ENCODE peak calls at places on chromosome 9, in eight cellular contexts. M is heart right ventricle, J is gastrocnemius medialis, X is osteoblast, R is psoas muscle, B is heart left ventricle, Q is RWPE2, N is cardiac muscle cell. L is an unnamed sample.

GRCh38 chr9:68489636-68490035 is 51.0 kb downstream of the TMEM252 start:
- DNase-seq in N (no peak), B (no peak), J (no peak), X (no peak), R (no peak), M (no peak), Q (no peak), L (no peak)

GRCh38 chr9:91192785-91193657 is 168.7 kb downstream of the AUH start:
- DNase-seq in J (peak; percentile 96), M (peak; percentile 88), Q (no peak), X (peak; percentile 97), N (peak; percentile 99), B (peak; percentile 85), R (peak; percentile 94), L (peak; percentile 88)

GRCh38 chr9:79962836-79963235 is 391.1 kb downstream of the TLE4 start:
- DNase-seq in N (no peak), Q (no peak), J (no peak), B (no peak), X (no peak), M (no peak), R (no peak), L (no peak)

GRCh38 chr9:110986529-110986928 is 51.7 kb downstream of the LPAR1 start:
- DNase-seq in Q (no peak), B (no peak), N (no peak), R (no peak), J (no peak), M (no peak), X (no peak), L (no peak)

GRCh38 chr9:100602302-100602930 is 24.5 kb downstream of the CAVIN4 start:
- DNase-seq in J (no peak), X (no peak), M (no peak), Q (no peak), B (no peak), N (peak; percentile 65), R (no peak), L (no peak)

GRCh38 chr9:17528859-17529258 is 50.0 kb upstream of the SH3GL2 start:
- DNase-seq in J (no peak), R (no peak), B (no peak), N (peak; percentile 25), M (no peak), X (no peak), Q (no peak), L (no peak)

GRCh38 chr9:110069326-110070248 is 138.4 kb downstream of the C9orf152 start:
- DNase-seq in N (peak; percentile 82), J (no peak), X (peak; percentile 58), R (no peak), M (peak; percentile 64), Q (no peak), B (peak; percentile 54), L (no peak)

GRCh38 chr9:37618817-37619216 is 26.4 kb upstream of the TOMM5 start:
- DNase-seq in Q (no peak), X (no peak), N (peak; percentile 46), B (no peak), R (no peak), J (no peak), M (no peak), L (no peak)

GRCh38 chr9:1837453-1838084 is 177.6 kb upstream of the SMARCA2 start:
- DNase-seq in Q (no peak), J (no peak), M (no peak), X (no peak), B (no peak), N (peak; percentile 26), R (no peak), L (no peak)

GRCh38 chr9:114551750-114552685 is 35.6 kb upstream of the ATP6V1G1 start:
- DNase-seq in J (peak; percentile 45), M (peak; percentile 49), Q (peak; percentile 92), X (peak; percentile 96), N (peak; percentile 97), R (no peak), B (no peak), L (peak; percentile 76)

GRCh38 chr9:129069128-129069824 is 11.6 kb upstream of the DOLPP1 start:
- DNase-seq in J (peak; percentile 75), M (peak; percentile 83), B (peak; percentile 83), N (peak; percentile 77), X (no peak), Q (no peak), R (peak; percentile 79), L (peak; percentile 75)

GRCh38 chr9:5869315-5870019 is 21.2 kb upstream of the MLANA start:
- DNase-seq in B (no peak), M (no peak), J (no peak), X (peak; percentile 63), R (no peak), N (no peak), Q (no peak), L (no peak)

GRCh38 chr9:126549246-126550006 is 64.3 kb upstream of the LMX1B start:
- DNase-seq in N (no peak), X (peak; percentile 52), B (no peak), R (no peak), M (no peak), Q (no peak), J (no peak), L (no peak)

GRCh38 chr9:70746760-70747159 is 332.3 kb upstream of the KLF9 start:
- DNase-seq in Q (no peak), M (no peak), J (no peak), X (no peak), N (peak; percentile 25), B (no peak), R (no peak), L (no peak)

GRCh38 chr9:137303031-137303892 is 1.2 kb upstream of the NRARP start:
- DNase-seq in J (no peak), R (peak; percentile 49), N (no peak), X (peak; percentile 88), B (peak; percentile 23), Q (no peak), M (no peak), L (no peak)

GRCh38 chr9:137302176-137303030 is at the start of gene NRARP:
- DNase-seq in N (peak; percentile 86), B (peak; percentile 92), X (peak; percentile 100), J (peak; percentile 50), M (peak; percentile 92), Q (peak; percentile 91), R (peak; percentile 86), L (peak; percentile 89)

GRCh38 chr9:137299938-137300337 is 2.1 kb downstream of the NRARP start:
- DNase-seq in X (no peak), R (no peak), Q (no peak), J (no peak), B (peak; percentile 37), N (no peak), M (peak; percentile 64), L (no peak)

GRCh38 chr9:137300607-137301085 is 1.4 kb downstream of the NRARP start:
- DNase-seq in X (no peak), J (no peak), N (no peak), Q (no peak), R (no peak), B (peak; percentile 24), M (peak; percentile 35), L (no peak)

GRCh38 chr9:137301086-137301947 is 754 bp downstream of the NRARP start:
- DNase-seq in J (no peak), Q (no peak), B (peak; percentile 42), X (no peak), N (peak; percentile 74), M (no peak), R (peak; percentile 58), L (peak; percentile 81)
- H3K4me3 ChIP-seq in J (peak overlapping the region; percentile 44), Q (peak overlapping the region; percentile 44), B (peak overlapping the region; percentile 84), X (peak overlapping the region; percentile 41), N (peak overlapping the region; percentile 60), M (peak overlapping the region; percentile 63), R (peak overlapping the region; percentile 66), L (peak overlapping the region; percentile 46)

GRCh38 chr9:15249042-15249818 is 57.8 kb downstream of the TTC39B start:
- DNase-seq in X (peak; percentile 89), M (peak; percentile 8), R (no peak), B (no peak), Q (no peak), J (no peak), N (peak; percentile 74), L (no peak)

GRCh38 chr9:15246243-15246642 is 60.8 kb downstream of the TTC39B start:
- DNase-seq in X (no peak), Q (no peak), N (no peak), B (no peak), J (no peak), M (no peak), R (no peak), L (no peak)

GRCh38 chr9:15248596-15248995 is 58.4 kb downstream of the TTC39B start:
- DNase-seq in X (no peak), J (no peak), N (no peak), Q (no peak), M (no peak), R (no peak), B (no peak), L (no peak)

GRCh38 chr9:15248106-15248505 is 58.9 kb downstream of the TTC39B start:
- DNase-seq in X (no peak), B (no peak), M (no peak), J (no peak), N (no peak), Q (no peak), R (no peak), L (no peak)

GRCh38 chr9:15246688-15247087 is 60.3 kb downstream of the TTC39B start:
- DNase-seq in Q (no peak), X (peak; percentile 59), R (no peak), B (no peak), N (no peak), J (no peak), M (no peak), L (no peak)
- H3K4me1 ChIP-seq in Q (peaks cover 9% of the 10 kb centered on the region), X (peaks cover 71% of the 10 kb centered on the region), R (no peaks in the 10 kb centered on the region), B (no peaks in the 10 kb centered on the region), N (peaks cover 17% of the 10 kb centered on the region), J (peaks cover 6% of the 10 kb centered on the region), M (no peaks in the 10 kb centered on the region), L (no peaks in the 10 kb centered on the region)

DNA sequence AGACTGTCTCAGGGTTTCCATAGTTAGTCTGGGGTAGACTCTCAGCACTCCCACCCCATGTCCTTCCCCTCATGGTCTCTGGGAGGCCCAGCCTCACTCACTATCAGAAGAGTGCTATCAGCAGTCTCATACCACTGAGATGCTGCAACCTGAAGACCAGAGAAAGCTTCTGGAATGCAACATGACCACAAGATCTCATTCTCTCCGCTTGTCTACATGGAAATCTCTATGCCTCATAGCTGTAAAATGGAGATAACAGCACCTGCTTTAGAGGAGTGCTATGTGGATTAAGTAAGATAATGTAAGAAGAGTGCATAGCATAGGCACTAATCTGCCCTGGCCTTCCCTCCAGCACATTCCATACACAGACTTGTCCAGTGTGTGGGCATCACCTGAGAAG is 47.0 kb upstream of the ZNF169 start:
- DNase-seq in M (no peak), N (peak; percentile 14), J (no peak), X (no peak), Q (no peak), B (no peak), R (no peak), L (no peak)
- TF ChIP-seq CTCF in M (no peak), N (no peak), J (no peak), X (no peak), Q (no peak), B (no peak), R (no peak), L (no peak)

DNA sequence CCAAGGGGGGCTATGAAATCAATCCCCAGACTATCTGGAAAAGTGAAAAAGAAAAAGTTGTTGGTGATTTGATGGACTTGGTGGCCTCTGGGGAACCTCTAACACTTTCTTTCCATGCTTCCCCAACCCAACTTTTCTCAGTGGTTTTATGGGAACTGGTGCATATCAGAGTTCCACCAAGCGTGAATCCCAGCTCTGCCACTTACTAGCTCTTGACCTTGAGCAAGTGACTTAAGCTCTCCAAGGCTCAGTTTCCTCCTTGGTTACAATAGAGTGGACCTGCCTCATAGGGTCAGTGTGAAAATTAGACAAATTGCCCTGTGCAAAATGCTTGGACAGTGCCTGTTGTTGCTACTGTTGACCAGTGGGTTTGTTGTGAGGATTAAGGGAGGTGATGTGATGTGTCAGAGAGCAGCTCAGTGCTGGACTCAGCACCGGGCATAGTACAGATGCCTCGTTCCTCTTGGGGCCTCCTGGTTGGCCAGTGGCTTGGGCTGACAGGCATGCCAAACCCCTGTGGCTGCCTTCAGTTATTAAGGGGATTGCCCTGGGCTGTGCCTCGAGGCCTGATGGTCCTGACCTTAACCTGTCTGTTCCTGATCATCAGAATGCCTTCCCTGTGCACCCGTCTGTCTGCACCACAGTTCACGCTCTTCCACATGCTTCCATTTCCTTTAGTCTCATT is 49.3 kb downstream of the COL15A1 start:
- DNase-seq in J (no peak), R (no peak), N (no peak), B (peak; percentile 19), M (no peak), Q (no peak), X (peak; percentile 58), L (no peak)
- H3K4me3 ChIP-seq in J (no peak overlapping the region), R (no peak overlapping the region), N (no peak overlapping the region), B (no peak overlapping the region), M (no peak overlapping the region), Q (no peak overlapping the region), X (no peak overlapping the region), L (no peak overlapping the region)